ENCODE peak calls at places on chromosomes 11 and 22, in seven cellular contexts. O, P, K, G, M, D and S are unnamed samples.

GRCh38 chr22:49247194-49247924 is 580.3 kb downstream of the BRD1 start:
- DNase-seq in M (no peak), K (no peak), O (no peak), G (no peak), P (no peak), D (peak; percentile 2), S (no peak)

GRCh38 chr11:33930317-33931021 is 38.6 kb upstream of the LMO2 start:
- DNase-seq in M (peak; percentile 50), D (peak; percentile 24), K (no peak), O (no peak), G (peak; percentile 17), P (peak; percentile 85), S (no peak)

GRCh38 chr11:109783842-109784241 is 309.4 kb upstream of the ZC3H12C start:
- DNase-seq in P (no peak), D (no peak), O (no peak), M (no peak), G (no peak), K (no peak), S (no peak)

GRCh38 chr22:26592368-26593015 is 2.6 kb upstream of the TPST2 start:
- DNase-seq in G (no peak), O (no peak), K (peak; percentile 53), D (no peak), P (no peak), M (no peak), S (no peak)

GRCh38 chr11:73995731-73996130 is 13.1 kb upstream of the UCP2 start:
- DNase-seq in M (no peak), G (no peak), O (no peak), K (no peak), P (no peak), D (no peak), S (no peak)

GRCh38 chr22:30609260-30610185 is 2.5 kb downstream of the TCN2 start:
- DNase-seq in D (peak; percentile 79), K (peak; percentile 89), M (no peak), G (peak; percentile 33), O (peak; percentile 86), P (peak; percentile 94), S (no peak)

GRCh38 chr22:49634006-49634772 is 193.5 kb downstream of the BRD1 start:
- DNase-seq in K (no peak), M (no peak), P (no peak), G (no peak), D (no peak), O (no peak), S (no peak)

GRCh38 chr11:70421123-70421522 is 22.8 kb downstream of the CTTN start:
- DNase-seq in M (no peak), P (no peak), G (no peak), D (no peak), K (no peak), O (no peak), S (no peak)

GRCh38 chr11:94828088-94828487 is 59.9 kb downstream of the AMOTL1 start:
- DNase-seq in M (no peak), P (no peak), O (no peak), D (no peak), G (no peak), K (no peak), S (no peak)

GRCh38 chr22:40216041-40216756 is 38.5 kb downstream of the TNRC6B start:
- DNase-seq in G (no peak), P (no peak), M (no peak), K (no peak), D (no peak), O (no peak), S (no peak)

GRCh38 chr22:26903030-26903856 is 245.9 kb downstream of the MIAT start:
- DNase-seq in G (no peak), K (no peak), M (peak; percentile 73), O (no peak), D (no peak), P (no peak), S (peak; percentile 24)

GRCh38 chr22:17896552-17896951 is 122.3 kb upstream of the BID start:
- DNase-seq in K (no peak), D (peak; percentile 74), O (peak; percentile 27), M (peak; percentile 51), G (peak; percentile 44), P (no peak), S (no peak)

GRCh38 chr11:76695133-76695532 is 24.6 kb upstream of the LRRC32 start:
- DNase-seq in D (no peak), G (no peak), K (no peak), P (no peak), M (no peak), O (no peak), S (peak; percentile 24)

GRCh38 chr22:44667276-44667675 is 34.7 kb upstream of the PRR5 start:
- DNase-seq in D (no peak), M (no peak), O (no peak), P (no peak), G (no peak), K (no peak), S (no peak)

GRCh38 chr11:34184505-34185015 is 79.1 kb downstream of the NAT10 start:
- DNase-seq in P (no peak), K (no peak), M (no peak), G (no peak), D (no peak), O (no peak), S (no peak)

GRCh38 chr22:35872451-35872850 is 154.8 kb downstream of the APOL5 start:
- DNase-seq in G (peak; percentile 70), P (no peak), M (no peak), O (no peak), D (no peak), K (no peak), S (no peak)

GRCh38 chr11:61460986-61461385 is 31.1 kb downstream of the SDHAF2 start:
- DNase-seq in O (no peak), P (no peak), G (no peak), M (no peak), D (no peak), K (no peak), S (no peak)

GRCh38 chr11:6568191-6568918 is 35.1 kb downstream of the RRP8 start:
- DNase-seq in O (peak; percentile 65), G (peak; percentile 51), K (peak; percentile 24), D (peak; percentile 74), P (peak; percentile 40), M (peak; percentile 70), S (no peak)

GRCh38 chr11:59647245-59647965 is 21.4 kb downstream of the PATL1 start:
- DNase-seq in O (no peak), G (no peak), P (no peak), K (no peak), M (no peak), D (no peak), S (no peak)

GRCh38 chr22:20205964-20206708 is 55.3 kb upstream of the CCDC188 start:
- DNase-seq in P (peak; percentile 66), O (peak; percentile 63), K (peak; percentile 62), M (peak; percentile 49), D (peak; percentile 32), G (peak; percentile 67), S (peak; percentile 79)

GRCh38 chr11:14288189-14288935 is 70.6 kb downstream of the RRAS2 start:
- DNase-seq in M (no peak), P (peak; percentile 82), K (no peak), D (no peak), O (peak; percentile 89), G (no peak), S (no peak)

GRCh38 chr22:30424471-30425326 is 869 bp upstream of the MTFP1 start:
- DNase-seq in K (peak; percentile 52), G (no peak), D (no peak), P (no peak), O (peak; percentile 28), M (peak; percentile 23), S (no peak)

GRCh38 chr22:40289991-40290459 is 56.3 kb upstream of the ADSL start:
- DNase-seq in K (peak; percentile 29), G (no peak), M (no peak), O (no peak), P (peak; percentile 30), D (no peak), S (no peak)

DNA sequence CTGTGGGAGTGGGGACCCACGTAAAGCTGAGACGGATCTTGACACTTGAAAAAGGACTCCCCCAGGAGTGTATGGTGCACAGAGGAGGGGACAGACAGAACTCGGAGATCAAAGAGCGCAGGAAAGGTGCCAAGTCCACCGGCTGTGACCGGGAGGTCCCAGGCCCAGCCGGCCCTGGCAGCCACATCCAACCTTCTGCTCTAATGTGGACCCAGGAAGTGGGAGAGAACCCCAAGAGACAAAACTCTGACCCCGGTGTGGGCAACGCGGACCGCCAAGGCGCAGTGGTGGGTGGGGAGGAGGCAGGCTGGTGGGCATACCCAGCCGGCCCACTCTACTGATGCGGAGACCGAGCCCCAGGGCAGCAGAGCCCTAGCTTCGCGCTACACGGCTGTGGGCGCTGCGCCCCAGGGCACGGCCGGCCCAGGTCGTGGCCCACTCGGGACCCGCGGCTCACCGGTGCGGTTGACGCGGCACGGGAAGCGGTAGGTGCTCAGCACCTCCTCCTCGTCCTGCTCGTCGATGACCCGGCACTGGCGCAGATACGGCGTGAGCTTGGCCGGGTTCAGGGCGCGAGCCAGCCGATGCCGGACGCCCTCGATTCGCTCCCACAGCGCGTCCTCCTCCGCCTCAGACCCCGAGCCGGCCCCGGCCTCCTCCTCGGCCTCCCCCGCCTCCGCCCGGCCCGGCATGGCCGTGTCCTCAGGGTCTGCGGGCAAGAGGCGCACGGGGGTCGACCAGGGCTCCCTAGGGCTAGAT is 527 bp downstream of the CARD10 start:
- DNase-seq in K (no peak), M (peak; percentile 15), D (no peak), O (no peak), P (no peak), G (no peak), S (peak; percentile 48)
- H3K4me3 ChIP-seq in K (peak overlapping the region; percentile 59), M (peak overlapping the region; percentile 55), D (no peak overlapping the region), O (peak overlapping the region; percentile 86), P (peak overlapping the region; percentile 82), G (peak overlapping the region; percentile 77), S (peak overlapping the region; percentile 58)

DNA sequence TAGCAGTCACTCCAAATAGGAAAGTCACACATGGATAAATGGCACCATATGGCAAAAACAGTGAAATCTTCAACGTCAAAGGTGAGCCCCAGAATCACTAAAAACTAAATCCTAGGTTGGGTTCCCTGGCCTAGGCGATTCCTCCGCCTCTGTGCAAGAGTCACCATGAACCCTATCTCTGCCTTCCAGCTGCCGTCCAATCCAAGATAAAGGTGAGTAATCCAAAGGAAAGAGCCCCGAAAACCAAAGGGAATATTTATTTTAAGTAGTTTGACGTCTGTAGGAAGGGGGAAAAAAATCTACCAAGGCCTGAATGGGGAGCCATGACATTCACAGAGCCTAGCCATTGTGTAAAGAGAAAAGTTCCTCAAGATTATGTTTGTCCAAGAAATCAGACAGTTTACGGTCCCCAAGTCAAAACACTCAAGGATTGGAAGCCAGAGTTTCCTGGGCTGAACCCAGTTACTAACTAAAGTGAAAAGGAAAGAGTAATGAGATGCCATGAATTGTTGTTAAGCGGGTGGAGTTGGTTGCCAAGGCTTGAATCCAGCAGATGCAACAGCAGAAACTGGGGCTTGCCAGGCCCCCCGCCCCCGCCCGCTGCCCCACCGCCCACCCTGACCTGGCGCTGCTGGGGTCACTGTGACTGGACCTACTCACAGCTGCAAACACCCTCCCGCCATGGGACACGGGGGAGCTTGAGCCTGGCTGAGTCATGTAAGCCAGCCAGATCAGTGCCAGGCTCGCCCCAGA is 39.7 kb upstream of the ETS1 start:
- DNase-seq in O (no peak), D (no peak), M (no peak), K (no peak), P (no peak), G (no peak), S (no peak)
- H3K4me1 ChIP-seq in O (peaks cover under 1% of the 10 kb centered on the region), D (no peaks in the 10 kb centered on the region), M (peaks cover 13% of the 10 kb centered on the region), K (no peaks in the 10 kb centered on the region), P (peaks cover 5% of the 10 kb centered on the region), G (peaks cover 32% of the 10 kb centered on the region), S (no peaks in the 10 kb centered on the region)

GRCh38 chr22:45927059-45927458 is 49.9 kb downstream of the WNT7B start:
- DNase-seq in M (no peak), G (no peak), K (no peak), D (no peak), O (no peak), P (no peak), S (no peak)
- H3K27me3 ChIP-seq in M (no peaks in the 10 kb centered on the region), G (peaks cover 32% of the 10 kb centered on the region), K (no peaks in the 10 kb centered on the region), D (no peaks in the 10 kb centered on the region), O (peaks cover 9% of the 10 kb centered on the region), P (no peaks in the 10 kb centered on the region), S (no peaks in the 10 kb centered on the region)

GRCh38 chr22:33758125-33758483 is 162.2 kb downstream of the LARGE1 start:
- DNase-seq in K (no peak), M (no peak), G (no peak), O (no peak), P (no peak), D (no peak), S (no peak)
- H3K4me3 ChIP-seq in K (no peak overlapping the region), M (no peak overlapping the region), G (no peak overlapping the region), O (no peak overlapping the region), P (no peak overlapping the region), D (no peak overlapping the region), S (no peak overlapping the region)